ENCODE peak calls at places on chromosomes 1 and 21, in nine cellular contexts. Q is H9, U is astrocyte, J is lung, E is right lobe of liver, Z is thoracic aorta, W is H1, M is aorta, R is Peyer's patch. T is an unnamed sample.

GRCh38 chr1:234753979-234754378 is 144.0 kb upstream of the IRF2BP2 start:
- DNase-seq in W (no peak), J (no peak), E (no peak), U (no peak), Z (no peak), Q (no peak), M (no peak), R (no peak), T (no peak)

GRCh38 chr1:53139911-53140310 is 2.5 kb downstream of the SLC1A7 start:
- DNase-seq in M (no peak), Z (no peak), J (no peak), W (no peak), E (no peak), R (no peak), U (peak; percentile 39), Q (no peak), T (no peak)

GRCh38 chr1:226960256-226960655 is 20.2 kb downstream of the COQ8A start:
- DNase-seq in Q (no peak), J (no peak), M (no peak), W (no peak), E (no peak), R (no peak), Z (no peak), U (no peak), T (no peak)

GRCh38 chr21:15138475-15138874 is 73.7 kb upstream of the NRIP1 start:
- DNase-seq in W (no peak), M (no peak), J (no peak), R (peak; percentile 47), U (no peak), E (peak; percentile 53), Z (no peak), Q (no peak), T (no peak)

GRCh38 chr1:212678456-212679410 is 20.9 kb downstream of the BATF3 start:
- DNase-seq in W (no peak), Q (peak; percentile 5), U (no peak), R (no peak), Z (no peak), J (no peak), M (no peak), E (no peak), T (peak; percentile 45)

GRCh38 chr1:240306673-240307072 is 215.0 kb downstream of the FMN2 start:
- DNase-seq in J (no peak), Z (no peak), W (no peak), Q (no peak), M (no peak), E (no peak), R (no peak), U (peak; percentile 87), T (no peak)

GRCh38 chr1:220353229-220354012 is 81.2 kb upstream of the RAB3GAP2 start:
- DNase-seq in M (no peak), Q (peak; percentile 64), W (no peak), U (no peak), E (no peak), J (no peak), Z (no peak), R (no peak), T (no peak)

GRCh38 chr1:222694927-222695326 is 17.4 kb downstream of the AIDA start:
- DNase-seq in J (no peak), Q (no peak), W (no peak), R (no peak), M (no peak), E (no peak), Z (no peak), U (no peak), T (no peak)

GRCh38 chr1:82317671-82318070 is 516.9 kb downstream of the ADGRL2 start:
- DNase-seq in J (no peak), Q (no peak), U (peak; percentile 41), R (no peak), M (no peak), W (no peak), Z (no peak), E (no peak), T (no peak)

GRCh38 chr1:166730299-166730888 is 108.9 kb upstream of the POGK start:
- DNase-seq in M (no peak), U (peak; percentile 7), E (no peak), W (no peak), Q (peak; percentile 36), R (no peak), J (no peak), Z (no peak), T (no peak)

GRCh38 chr1:8816831-8817412 is 518 bp downstream of the RERE start:
- DNase-seq in J (no peak), Q (no peak), U (no peak), M (peak; percentile 53), W (no peak), E (peak; percentile 76), Z (no peak), R (peak; percentile 65), T (peak; percentile 25)

GRCh38 chr1:179820216-179820970 is 57.2 kb downstream of the TOR1AIP2 start:
- DNase-seq in E (peak; percentile 23), M (no peak), Q (peak; percentile 20), R (peak; percentile 8), W (no peak), U (no peak), J (no peak), Z (no peak), T (no peak)

GRCh38 chr1:181712636-181713238 is 229.4 kb downstream of the CACNA1E start:
- DNase-seq in Z (no peak), W (no peak), Q (no peak), M (no peak), E (no peak), J (no peak), U (no peak), R (no peak), T (no peak)

GRCh38 chr1:94191216-94191615 is 46.2 kb downstream of the ARHGAP29 start:
- DNase-seq in E (no peak), Z (no peak), W (no peak), J (no peak), U (no peak), Q (no peak), M (no peak), R (no peak), T (no peak)

GRCh38 chr1:109718495-109718894 is 6.4 kb downstream of the GSTM5 start:
- DNase-seq in M (no peak), E (no peak), Q (no peak), R (no peak), Z (no peak), U (peak; percentile 15), W (no peak), J (peak; percentile 14), T (no peak)

GRCh38 chr1:6268431-6268830 is 7.5 kb upstream of the GPR153 start:
- DNase-seq in E (no peak), J (no peak), R (no peak), Z (no peak), M (no peak), U (no peak), Q (peak; percentile 67), W (no peak), T (no peak)
- H3K4me1 ChIP-seq in E (no peaks in the 10 kb centered on the region), J (no peaks in the 10 kb centered on the region), R (no peaks in the 10 kb centered on the region), Z (no peaks in the 10 kb centered on the region), M (no peaks in the 10 kb centered on the region), U (peaks cover 32% of the 10 kb centered on the region), Q (no peaks in the 10 kb centered on the region), W (peaks cover 6% of the 10 kb centered on the region), T (no peaks in the 10 kb centered on the region)

GRCh38 chr1:232620356-232620841 is 9.5 kb downstream of the SIPA1L2 start:
- DNase-seq in J (peak; percentile 53), E (peak; percentile 69), Q (peak; percentile 50), Z (no peak), R (peak; percentile 74), M (peak; percentile 63), U (peak; percentile 82), W (no peak), T (no peak)
- H3K4me1 ChIP-seq in J (peaks cover 19% of the 10 kb centered on the region), E (no peaks in the 10 kb centered on the region), Q (peaks cover 11% of the 10 kb centered on the region), Z (no peaks in the 10 kb centered on the region), R (no peaks in the 10 kb centered on the region), M (no peaks in the 10 kb centered on the region), U (peaks cover 6% of the 10 kb centered on the region), W (peaks cover 2% of the 10 kb centered on the region), T (no peaks in the 10 kb centered on the region)

DNA sequence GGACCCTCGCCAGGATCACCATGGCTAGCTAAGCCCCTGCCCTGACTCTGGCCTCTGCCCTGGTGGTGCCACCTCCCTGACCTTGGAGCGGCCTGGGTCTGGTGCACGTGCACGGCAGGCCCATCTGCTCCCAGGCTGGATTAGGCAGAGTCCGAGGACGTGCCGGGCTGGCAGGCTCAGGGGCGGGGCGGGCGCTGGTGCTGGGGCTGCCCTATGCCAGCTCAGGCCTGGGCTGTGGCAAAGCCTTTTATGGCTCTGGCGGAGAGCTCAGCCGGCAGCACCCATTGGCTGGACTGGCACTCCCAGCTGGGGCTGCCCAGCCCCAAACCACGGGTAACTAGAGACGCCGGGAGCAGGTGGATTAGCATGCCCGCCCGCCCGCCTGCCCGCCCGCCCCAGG is 17.1 kb upstream of the EDN2 start:
- DNase-seq in Q (no peak), R (peak; percentile 90), Z (no peak), U (no peak), J (no peak), M (no peak), E (no peak), W (no peak), T (no peak)
- H3K4me1 ChIP-seq in Q (no peaks in the 10 kb centered on the region), R (no peaks in the 10 kb centered on the region), Z (peaks cover 35% of the 10 kb centered on the region), U (peaks cover 38% of the 10 kb centered on the region), J (peaks cover 7% of the 10 kb centered on the region), M (no peaks in the 10 kb centered on the region), E (no peaks in the 10 kb centered on the region), W (peaks cover 7% of the 10 kb centered on the region), T (no peaks in the 10 kb centered on the region)

GRCh38 chr1:201555593-201555945 is 16.6 kb downstream of the NAV1 start:
- DNase-seq in U (no peak), J (no peak), Q (no peak), W (no peak), Z (no peak), M (no peak), E (no peak), R (no peak), T (no peak)

GRCh38 chr1:201554789-201555592 is 16.1 kb downstream of the NAV1 start:
- DNase-seq in E (no peak), R (no peak), W (no peak), M (no peak), Z (no peak), J (no peak), Q (no peak), U (no peak), T (no peak)

GRCh38 chr1:201557572-201557958 is 18.6 kb downstream of the NAV1 start:
- DNase-seq in E (no peak), Z (no peak), W (no peak), M (no peak), R (no peak), U (no peak), Q (no peak), J (no peak), T (no peak)

GRCh38 chr1:201559679-201560162 is 20.8 kb downstream of the NAV1 start:
- DNase-seq in W (peak; percentile 72), R (peak; percentile 86), U (peak; percentile 69), E (peak; percentile 76), Z (no peak), J (peak; percentile 80), Q (peak; percentile 90), M (peak; percentile 84), T (peak; percentile 58)

DNA sequence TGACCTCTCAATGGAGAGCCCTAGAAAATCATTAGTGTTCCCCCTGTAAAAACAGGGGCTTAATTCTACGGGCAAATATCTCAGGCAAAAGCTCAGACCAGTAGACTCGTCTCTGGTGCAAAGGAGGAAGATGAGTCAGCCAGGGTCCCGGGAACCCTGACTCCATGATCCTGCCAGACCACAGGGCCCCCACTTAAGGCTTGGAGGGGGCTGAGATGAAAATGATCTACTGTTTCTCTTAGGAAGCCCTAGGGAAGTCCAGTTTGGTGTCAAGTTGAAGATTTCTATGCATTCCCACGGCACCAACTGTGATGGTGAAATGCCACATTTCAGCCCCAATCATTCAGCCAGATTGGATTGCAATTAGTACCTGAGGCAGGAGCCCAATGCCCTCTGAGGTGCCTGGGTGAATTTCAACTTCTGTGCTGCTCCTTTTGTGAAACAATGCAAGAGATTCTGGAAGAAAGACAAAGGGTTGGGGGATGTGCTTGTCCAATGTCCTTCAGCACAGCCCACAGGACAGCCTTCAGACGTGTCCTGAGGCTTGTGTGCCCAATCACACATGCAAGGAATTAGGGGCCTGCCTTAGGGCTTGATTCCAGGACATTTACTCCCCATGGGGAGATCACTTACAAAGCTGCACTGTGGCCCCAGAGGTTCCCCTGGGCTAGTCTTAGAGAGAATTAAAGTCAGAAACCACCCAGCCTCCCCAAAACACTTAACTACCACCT is 18.1 kb downstream of the NAV1 start:
- DNase-seq in Q (no peak), W (no peak), E (no peak), Z (no peak), M (no peak), R (no peak), J (no peak), U (peak; percentile 65), T (no peak)
- H3K4me1 ChIP-seq in Q (peaks cover 3% of the 10 kb centered on the region), W (peaks cover 4% of the 10 kb centered on the region), E (no peaks in the 10 kb centered on the region), Z (peaks cover 28% of the 10 kb centered on the region), M (no peaks in the 10 kb centered on the region), R (no peaks in the 10 kb centered on the region), J (peaks cover 5% of the 10 kb centered on the region), U (peaks cover 71% of the 10 kb centered on the region), T (no peaks in the 10 kb centered on the region)

T was measured in naive thymus-derived CD4-positive, alpha-beta T cell.